ENCODE peak calls at places on chromosomes 1 and 21, in four cellular contexts. S is NCI-H446 treated with DMSO at 0.1 percent for 48 hours, O is RCC 7860, Q is ACHN. X is an unnamed sample.

GRCh38 chr21:8989883-8990325 is 1531.5 kb upstream of the TPTE start:
- DNase-seq in O (peak), Q (no peak), S (no peak), X (no peak)

GRCh38 chr1:56532359-56532696 is 47.0 kb downstream of the PLPP3 start:
- DNase-seq in O (no peak), S (no peak), Q (no peak), X (no peak)

GRCh38 chr1:71921935-71922559 is 360.3 kb downstream of the NEGR1 start:
- DNase-seq in Q (no peak), S (no peak), O (no peak), X (no peak)

GRCh38 chr1:116420417-116421200 is 47.6 kb downstream of the ATP1A1 start:
- DNase-seq in O (no peak), S (no peak), Q (no peak), X (no peak)

GRCh38 chr1:196308171-196308570 is 300.1 kb downstream of the KCNT2 start:
- DNase-seq in Q (no peak), S (no peak), O (no peak), X (no peak)

GRCh38 chr1:206687251-206687914 is 2.7 kb downstream of the MAPKAPK2 start:
- DNase-seq in O (no peak), S (no peak), Q (no peak), X (no peak)

GRCh38 chr1:215475719-215476525 is 91.2 kb upstream of the KCTD3 start:
- DNase-seq in O (peak), Q (no peak), S (no peak), X (peak)

GRCh38 chr1:17635276-17635675 is 95.8 kb downstream of the ARHGEF10L start:
- DNase-seq in Q (no peak), S (no peak), O (no peak), X (no peak)

GRCh38 chr1:54581621-54582035 is 33.6 kb downstream of the ACOT11 start:
- DNase-seq in Q (peak), O (peak), S (peak), X (peak)

GRCh38 chr1:82861749-82862148 is 1061.0 kb downstream of the ADGRL2 start:
- DNase-seq in Q (no peak), O (no peak), S (no peak), X (no peak)

GRCh38 chr1:196152975-196153374 is 455.3 kb downstream of the KCNT2 start:
- DNase-seq in S (no peak), Q (no peak), O (no peak), X (no peak)

GRCh38 chr1:237873487-237873927 is 17.2 kb downstream of the ZP4 start:
- DNase-seq in Q (peak), O (peak), S (no peak), X (no peak)

X was measured in T47D.